ENCODE peak calls at places on chromosomes 3 and 15, in seven cellular contexts. I is left ventricle myocardium superior; Q is CD4-positive, alpha-beta memory T cell; F is GM19239; T is nephron progenitor cell; A is progenitor cell of endocrine pancreas; B is activated T-helper 1 cell treated with anti-CD3 and anti-CD28 coated beads, Interleukin-2, amount 50 U/mL, for 16 hours. W is an unnamed sample.
A peak's percentile ranks its signal among the peaks of the same experiment; 100 is the strongest.

GRCh38 chr3:40464339-40465110 is 7.4 kb downstream of the RPL14 start:
- DNase-seq in T (no peak), F (no peak), B (no peak), Q (peak; percentile 62), I (no peak), A (no peak), W (peak; percentile 29)

GRCh38 chr3:156404217-156404616 is 150.7 kb downstream of the SSR3 start:
- DNase-seq in F (no peak), Q (no peak), A (no peak), B (no peak), T (no peak), I (no peak), W (no peak)

GRCh38 chr3:160012108-160012507 is 23.5 kb downstream of the IL12A start:
- DNase-seq in A (no peak), B (no peak), I (no peak), Q (no peak), F (peak; percentile 56), T (no peak), W (no peak)

GRCh38 chr15:93042691-93043378 is 46.2 kb downstream of the RGMA start:
- DNase-seq in I (no peak), T (no peak), F (no peak), Q (no peak), A (no peak), B (no peak), W (no peak)

GRCh38 chr3:120013481-120013880 is 80.8 kb downstream of the GSK3B start:
- DNase-seq in A (no peak), T (no peak), Q (no peak), B (no peak), I (no peak), F (no peak), W (no peak)

GRCh38 chr15:36887214-36888017 is 212.9 kb downstream of the MEIS2 start:
- DNase-seq in Q (no peak), A (peak; percentile 52), T (peak; percentile 81), I (peak; percentile 31), F (no peak), B (no peak), W (no peak)

GRCh38 chr15:74642328-74642723 is 26.7 kb downstream of the CLK3 start:
- DNase-seq in T (no peak), B (no peak), Q (no peak), F (no peak), A (no peak), I (no peak), W (no peak)

GRCh38 chr3:124529826-124530571 is 200.3 kb upstream of the UMPS start:
- DNase-seq in I (no peak), B (no peak), F (no peak), A (no peak), T (no peak), Q (no peak), W (no peak)

GRCh38 chr15:26179906-26180305 is 316.8 kb upstream of the ATP10A start:
- DNase-seq in F (no peak), I (peak; percentile 36), B (no peak), T (peak; percentile 11), A (no peak), Q (no peak), W (no peak)

GRCh38 chr3:151377768-151378385 is 6.7 kb downstream of the P2RY12 start:
- DNase-seq in A (no peak), I (no peak), Q (no peak), B (no peak), T (no peak), F (peak; percentile 5), W (no peak)

GRCh38 chr3:71858493-71859127 is 73.7 kb upstream of the PROK2 start:
- DNase-seq in I (no peak), B (no peak), A (no peak), Q (no peak), T (peak; percentile 20), F (no peak), W (no peak)

GRCh38 chr3:130395916-130396315 is 50.4 kb downstream of the COL6A5 start:
- DNase-seq in A (no peak), Q (no peak), T (no peak), B (no peak), F (no peak), I (no peak), W (no peak)

GRCh38 chr3:127482216-127483004 is 108.1 kb downstream of the TPRA1 start:
- DNase-seq in Q (no peak), T (no peak), A (no peak), F (no peak), I (no peak), B (no peak), W (no peak)

GRCh38 chr3:184230081-184230602 is 757 bp downstream of the VWA5B2 start:
- DNase-seq in I (no peak), A (peak; percentile 59), F (peak; percentile 75), B (no peak), T (peak; percentile 40), Q (no peak), W (no peak)

GRCh38 chr15:37035349-37035748 is 65.0 kb downstream of the MEIS2 start:
- DNase-seq in Q (no peak), T (no peak), I (no peak), B (no peak), A (no peak), F (no peak), W (no peak)

GRCh38 chr15:88324241-88325065 is 67.9 kb upstream of the NTRK3 start:
- DNase-seq in B (no peak), A (no peak), T (no peak), Q (no peak), I (no peak), F (no peak), W (no peak)

W was measured in DND-41.